ENCODE peak calls at places on chromosomes 2 and 18, in six cellular contexts. One of them, this sample, is unnamed.

GRCh38 chr2:202072737-202073396 is at the start of gene KIAA2012:
- DNase-seq in breast epithelium: no peak
- DNase-seq in stomach: no peak
- DNase-seq in ovary: no peak
- DNase-seq in adrenal gland: no peak
- DNase-seq in body of pancreas: peak
- DNase-seq in this sample: no peak

GRCh38 chr18:34840416-34840815 is 130.3 kb downstream of the DTNA start:
- DNase-seq in stomach: no peak
- DNase-seq in adrenal gland: no peak
- DNase-seq in ovary: no peak
- DNase-seq in body of pancreas: no peak
- DNase-seq in breast epithelium: no peak
- DNase-seq in this sample: no peak

GRCh38 chr18:40414155-40414754 is 1540.8 kb upstream of the PIK3C3 start:
- DNase-seq in breast epithelium: no peak
- DNase-seq in body of pancreas: no peak
- DNase-seq in stomach: no peak
- DNase-seq in adrenal gland: no peak
- DNase-seq in ovary: no peak
- DNase-seq in this sample: no peak

GRCh38 chr2:177537241-177537640 is 144.7 kb downstream of the AGPS start:
- DNase-seq in ovary: no peak
- DNase-seq in breast epithelium: no peak
- DNase-seq in body of pancreas: no peak
- DNase-seq in adrenal gland: no peak
- DNase-seq in stomach: no peak
- DNase-seq in this sample: no peak

GRCh38 chr2:88671786-88672427 is 19.6 kb upstream of the RPIA start:
- DNase-seq in ovary: no peak
- DNase-seq in stomach: no peak
- DNase-seq in body of pancreas: no peak
- DNase-seq in breast epithelium: no peak
- DNase-seq in adrenal gland: no peak
- DNase-seq in this sample: peak

GRCh38 chr2:74548919-74549684 is 4.6 kb downstream of the LOXL3 start:
- DNase-seq in ovary: peak
- DNase-seq in body of pancreas: peak
- DNase-seq in adrenal gland: peak
- DNase-seq in stomach: peak
- DNase-seq in breast epithelium: no peak
- DNase-seq in this sample: peak

GRCh38 chr18:79479761-79480161 is 84.0 kb downstream of the NFATC1 start:
- DNase-seq in stomach: no peak
- DNase-seq in body of pancreas: no peak
- DNase-seq in ovary: peak
- DNase-seq in adrenal gland: peak
- DNase-seq in breast epithelium: no peak
- DNase-seq in this sample: no peak

GRCh38 chr2:225090746-225091145 is 48.5 kb upstream of the DOCK10 start:
- DNase-seq in ovary: no peak
- DNase-seq in breast epithelium: no peak
- DNase-seq in body of pancreas: no peak
- DNase-seq in adrenal gland: no peak
- DNase-seq in stomach: no peak
- DNase-seq in this sample: no peak

GRCh38 chr2:207663870-207664545 is 38.8 kb upstream of the METTL21A start:
- DNase-seq in adrenal gland: no peak
- DNase-seq in body of pancreas: no peak
- DNase-seq in ovary: no peak
- DNase-seq in breast epithelium: no peak
- DNase-seq in stomach: no peak
- DNase-seq in this sample: no peak

DNA sequence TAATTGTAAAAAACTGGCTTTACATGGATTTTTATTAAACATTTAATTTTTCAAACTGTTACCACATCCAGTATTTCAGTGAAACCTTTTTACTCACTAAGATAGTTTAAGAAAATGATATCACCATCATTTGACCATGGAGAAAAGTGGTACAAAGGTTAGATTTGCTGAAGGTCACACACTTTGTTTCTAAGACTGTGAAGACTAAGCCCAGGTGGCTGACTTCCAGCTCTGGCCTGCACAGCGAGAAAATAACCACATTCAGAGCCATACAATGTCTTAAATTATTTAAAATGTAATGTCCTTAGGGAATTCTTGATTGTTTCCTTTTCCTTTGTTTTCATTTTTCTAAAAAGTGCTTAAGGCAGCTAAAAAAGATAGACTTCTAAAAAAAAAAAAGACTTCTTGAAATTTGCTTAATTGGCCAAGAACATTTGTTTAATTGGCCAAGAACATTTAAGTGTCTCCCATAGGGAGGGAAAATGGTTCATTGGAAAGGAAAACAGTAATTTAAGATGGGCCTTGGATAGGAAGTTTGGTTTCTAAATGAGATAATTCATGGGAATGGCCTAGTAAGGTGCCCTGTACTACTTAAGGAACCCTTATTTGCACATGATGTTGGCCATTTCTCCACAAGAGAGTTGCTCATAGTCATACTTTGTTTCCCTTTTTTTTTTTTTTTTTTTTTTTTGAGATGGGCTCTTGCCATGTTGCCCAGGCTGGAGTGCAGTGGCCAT is 45.2 kb downstream of the CYP1B1 start:
- DNase-seq in body of pancreas: no peak
- DNase-seq in ovary: peak
- DNase-seq in stomach: no peak
- DNase-seq in adrenal gland: peak
- DNase-seq in breast epithelium: no peak
- DNase-seq in this sample: peak
- H3K4me3 ChIP-seq in body of pancreas: no peak
- H3K4me3 ChIP-seq in ovary: no peak
- H3K4me3 ChIP-seq in stomach: no peak
- H3K4me3 ChIP-seq in adrenal gland: no peak
- H3K4me3 ChIP-seq in breast epithelium: no peak
- H3K4me3 ChIP-seq in this sample: no peak

GRCh38 chr2:84861539-84861938 is 19.3 kb downstream of the TRABD2A start:
- DNase-seq in stomach: no peak
- DNase-seq in ovary: no peak
- DNase-seq in adrenal gland: no peak
- DNase-seq in breast epithelium: no peak
- DNase-seq in body of pancreas: no peak
- DNase-seq in this sample: no peak

GRCh38 chr2:84866121-84866520 is 14.8 kb downstream of the TRABD2A start:
- DNase-seq in breast epithelium: no peak
- DNase-seq in adrenal gland: no peak
- DNase-seq in body of pancreas: no peak
- DNase-seq in ovary: no peak
- DNase-seq in stomach: no peak
- DNase-seq in this sample: no peak

GRCh38 chr2:84870306-84870705 is 10.6 kb downstream of the TRABD2A start:
- DNase-seq in breast epithelium: no peak
- DNase-seq in stomach: no peak
- DNase-seq in ovary: no peak
- DNase-seq in adrenal gland: no peak
- DNase-seq in body of pancreas: no peak
- DNase-seq in this sample: no peak

GRCh38 chr2:84862006-84862405 is 18.9 kb downstream of the TRABD2A start:
- DNase-seq in breast epithelium: no peak
- DNase-seq in ovary: no peak
- DNase-seq in adrenal gland: no peak
- DNase-seq in body of pancreas: no peak
- DNase-seq in stomach: no peak
- DNase-seq in this sample: no peak

DNA sequence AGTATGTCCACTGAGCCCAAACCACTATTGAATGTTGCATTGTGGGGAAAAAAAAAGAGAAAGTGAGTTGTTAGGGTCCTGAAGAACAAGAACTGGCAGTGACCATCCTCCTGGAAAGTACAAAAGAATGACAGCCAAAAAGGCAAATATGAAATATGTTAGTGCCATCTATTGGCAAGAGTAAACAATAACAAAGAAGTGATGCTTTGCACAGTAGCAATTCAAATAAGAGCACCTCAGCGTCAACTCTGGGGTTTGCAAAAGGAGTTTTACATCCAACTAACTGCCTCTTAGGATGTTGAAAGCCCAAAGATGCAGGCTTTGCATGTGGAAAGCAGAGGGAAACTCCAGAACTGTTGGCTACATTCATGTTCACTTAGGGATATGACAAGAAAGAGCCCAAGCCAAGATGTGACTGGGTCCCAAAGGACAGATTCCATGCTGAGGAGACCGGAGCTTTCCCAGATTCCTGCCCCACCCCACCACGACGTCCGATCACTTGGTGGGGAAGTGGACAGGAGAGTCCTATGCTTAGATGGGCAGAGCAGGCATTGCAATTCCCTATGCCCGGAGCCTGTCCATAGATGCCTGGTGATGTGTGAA is 15.6 kb downstream of the TRABD2A start:
- DNase-seq in adrenal gland: no peak
- DNase-seq in breast epithelium: no peak
- DNase-seq in body of pancreas: no peak
- DNase-seq in stomach: no peak
- DNase-seq in ovary: no peak
- DNase-seq in this sample: no peak
- TF ChIP-seq CTCF in adrenal gland: no peak
- TF ChIP-seq CTCF in breast epithelium: no peak
- TF ChIP-seq CTCF in body of pancreas: no peak
- TF ChIP-seq CTCF in stomach: no peak
- TF ChIP-seq CTCF in ovary: no peak
- TF ChIP-seq CTCF in this sample: no peak

DNA sequence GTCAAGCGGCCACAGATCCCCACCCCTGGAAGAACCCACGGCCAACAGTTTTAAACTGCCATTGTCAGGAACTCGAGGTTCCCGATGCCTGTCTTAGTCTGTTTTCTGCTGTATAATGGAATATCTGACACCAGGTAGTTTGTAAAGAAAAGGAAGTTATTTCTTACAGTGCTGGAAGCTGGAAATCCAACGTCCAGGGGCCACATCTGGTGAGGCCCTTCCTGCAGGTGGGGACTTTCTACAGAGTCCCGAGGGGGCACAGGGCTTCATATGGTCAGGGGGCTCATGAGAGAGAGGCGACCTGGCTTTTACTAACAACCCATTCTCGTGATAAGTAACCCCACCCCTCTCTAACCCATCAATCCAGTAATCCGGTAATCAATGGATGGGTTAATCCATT is 501.6 kb upstream of the MYT1L start:
- DNase-seq in ovary: no peak
- DNase-seq in body of pancreas: no peak
- DNase-seq in stomach: no peak
- DNase-seq in breast epithelium: no peak
- DNase-seq in adrenal gland: no peak
- DNase-seq in this sample: no peak
- TF ChIP-seq POLR2A in ovary: no peak
- TF ChIP-seq POLR2A in body of pancreas: no peak
- TF ChIP-seq POLR2A in stomach: no peak
- TF ChIP-seq POLR2A in breast epithelium: no peak
- TF ChIP-seq POLR2A in adrenal gland: no peak
- TF ChIP-seq POLR2A in this sample: no peak

DNA sequence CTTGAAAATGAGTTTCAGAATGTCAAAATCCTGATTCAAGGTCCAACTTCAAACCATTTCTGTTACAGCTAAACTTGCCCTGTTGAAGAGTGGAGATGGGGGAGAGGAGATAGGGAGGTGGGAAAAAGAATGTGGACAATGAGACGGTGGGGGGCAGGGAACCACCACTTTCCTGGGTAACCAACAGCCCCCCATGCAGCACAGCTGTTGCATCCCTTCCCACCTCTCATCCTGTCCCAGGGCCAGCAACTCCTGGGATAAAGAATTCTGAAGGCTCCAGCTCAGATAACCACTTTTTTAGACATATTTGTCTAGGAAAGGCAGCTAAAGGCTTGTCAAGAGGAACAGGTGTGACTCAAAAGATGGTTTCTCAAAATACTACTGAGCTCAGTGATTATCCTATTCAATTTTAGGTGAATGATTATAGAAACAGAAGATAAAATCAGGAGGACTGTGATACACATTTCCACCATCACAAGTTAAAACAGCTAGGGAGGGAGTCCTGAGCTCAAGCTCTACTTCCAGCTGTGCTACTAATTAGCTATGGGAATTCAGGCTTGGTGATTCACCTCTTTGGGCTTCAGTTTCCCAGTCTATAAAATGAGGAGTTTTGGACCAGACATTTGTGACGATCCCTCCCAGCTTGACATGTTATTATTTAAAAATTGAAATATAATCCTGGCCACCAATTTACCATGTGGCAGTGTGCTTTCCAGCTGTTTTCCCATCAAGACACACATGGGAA is 36.3 kb downstream of the HDHD2 start:
- DNase-seq in adrenal gland: no peak
- DNase-seq in ovary: no peak
- DNase-seq in body of pancreas: no peak
- DNase-seq in stomach: no peak
- DNase-seq in breast epithelium: no peak
- DNase-seq in this sample: no peak
- H3K4me3 ChIP-seq in adrenal gland: no peak
- H3K4me3 ChIP-seq in ovary: no peak
- H3K4me3 ChIP-seq in body of pancreas: no peak
- H3K4me3 ChIP-seq in stomach: no peak
- H3K4me3 ChIP-seq in breast epithelium: no peak
- H3K4me3 ChIP-seq in this sample: no peak

GRCh38 chr2:109513749-109514588 is 99.8 kb downstream of the SEPTIN10 start:
- DNase-seq in stomach: no peak
- DNase-seq in breast epithelium: no peak
- DNase-seq in adrenal gland: peak
- DNase-seq in body of pancreas: no peak
- DNase-seq in ovary: peak
- DNase-seq in this sample: peak

GRCh38 chr2:109513230-109513629 is 100.5 kb downstream of the SEPTIN10 start:
- DNase-seq in ovary: no peak
- DNase-seq in stomach: no peak
- DNase-seq in breast epithelium: no peak
- DNase-seq in adrenal gland: no peak
- DNase-seq in body of pancreas: no peak
- DNase-seq in this sample: no peak

GRCh38 chr2:109517118-109517889 is 96.5 kb downstream of the SEPTIN10 start:
- DNase-seq in breast epithelium: no peak
- DNase-seq in stomach: no peak
- DNase-seq in ovary: no peak
- DNase-seq in adrenal gland: no peak
- DNase-seq in body of pancreas: no peak
- DNase-seq in this sample: no peak

GRCh38 chr2:109514857-109515256 is 98.9 kb downstream of the SEPTIN10 start:
- DNase-seq in adrenal gland: no peak
- DNase-seq in body of pancreas: no peak
- DNase-seq in ovary: no peak
- DNase-seq in stomach: no peak
- DNase-seq in breast epithelium: no peak
- DNase-seq in this sample: no peak

DNA sequence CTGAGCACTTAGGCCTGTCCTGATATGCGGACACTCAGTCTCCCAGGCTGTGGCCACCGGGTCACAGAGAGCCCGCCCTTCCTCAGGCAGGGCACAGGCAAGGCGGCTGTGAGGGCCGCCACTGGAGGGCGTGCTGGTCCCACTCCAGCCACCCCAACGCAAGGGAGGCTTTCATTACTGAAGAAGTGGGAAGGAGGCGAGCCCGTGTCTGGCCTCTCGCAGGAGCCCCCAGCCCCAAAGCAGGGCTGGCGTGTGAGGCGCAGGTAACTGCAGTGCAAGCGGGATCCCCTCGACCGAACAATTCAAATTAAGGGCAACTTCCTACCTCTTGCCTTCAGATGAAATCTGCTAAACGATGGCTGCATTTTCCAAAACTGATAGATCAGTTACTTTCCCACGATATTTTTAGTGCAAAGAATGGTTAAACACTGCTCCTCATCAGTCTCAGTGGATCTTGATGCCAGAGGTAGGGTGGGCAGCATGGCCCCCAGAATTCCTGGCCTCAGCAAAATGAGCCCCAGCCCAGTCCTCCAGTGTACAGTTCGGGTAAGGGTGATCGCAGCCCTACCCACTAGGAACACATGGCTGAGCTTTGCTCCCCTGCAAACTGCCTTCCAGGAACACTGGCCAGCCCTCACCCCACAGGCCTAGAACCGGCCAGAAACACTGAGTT is 97.2 kb downstream of the SEPTIN10 start:
- DNase-seq in stomach: peak
- DNase-seq in body of pancreas: no peak
- DNase-seq in adrenal gland: peak
- DNase-seq in breast epithelium: no peak
- DNase-seq in ovary: no peak
- DNase-seq in this sample: peak
- TF ChIP-seq CTCF in stomach: no peak
- TF ChIP-seq CTCF in body of pancreas: no peak
- TF ChIP-seq CTCF in adrenal gland: peak
- TF ChIP-seq CTCF in breast epithelium: no peak
- TF ChIP-seq CTCF in ovary: no peak
- TF ChIP-seq CTCF in this sample: no peak

This sample was measured in testis.